ENCODE peak calls at places on chromosomes 6 and 20, in five cellular contexts. W is GM23248, I is SJSA1, X is upper lobe of right lung, Z is BE2C. Q is an unnamed sample. For H3K9me3, the result is how much of the 10 kb centered on the place peaks cover.

GRCh38 chr20:63494420-63495166 is 4.3 kb downstream of the EEF1A2 start:
- DNase-seq in W (no peak), I (no peak), X (no peak), Z (no peak), Q (no peak)

GRCh38 chr6:142871910-142872331 is 73.1 kb downstream of the HIVEP2 start:
- DNase-seq in W (peak), I (peak), X (no peak), Z (no peak), Q (peak)

GRCh38 chr6:149752600-149752999 is 3.1 kb downstream of the PCMT1 start:
- DNase-seq in W (peak), I (no peak), X (no peak), Z (no peak), Q (no peak)

GRCh38 chr6:140485740-140486467 is 1111.5 kb upstream of the CITED2 start:
- DNase-seq in W (peak), I (peak), X (peak), Z (no peak), Q (no peak)

GRCh38 chr6:128005009-128005408 is 104.2 kb upstream of the THEMIS start:
- DNase-seq in W (no peak), I (no peak), X (no peak), Z (no peak), Q (no peak)

GRCh38 chr6:29757282-29757681 is 34.0 kb downstream of the HLA-F start:
- DNase-seq in W (no peak), I (no peak), X (no peak), Z (no peak), Q (no peak)

GRCh38 chr6:12761376-12762115 is 45.0 kb downstream of the PHACTR1 start:
- DNase-seq in W (peak), I (no peak), X (no peak), Z (no peak), Q (peak)

GRCh38 chr20:62356948-62357667 is 10.0 kb downstream of the LAMA5 start:
- DNase-seq in W (peak), I (no peak), X (no peak), Z (peak), Q (peak)

GRCh38 chr6:166714581-166714980 is 87.5 kb upstream of the RPS6KA2 start:
- DNase-seq in W (no peak), I (no peak), X (no peak), Z (no peak), Q (no peak)

GRCh38 chr20:51496964-51497363 is 45.6 kb downstream of the NFATC2 start:
- DNase-seq in W (no peak), I (no peak), X (no peak), Z (no peak), Q (no peak)

GRCh38 chr20:61950631-61951010 is 115.1 kb downstream of the TAF4 start:
- DNase-seq in W (no peak), I (no peak), X (peak), Z (no peak), Q (no peak)

GRCh38 chr6:118780728-118781127 is 113.2 kb upstream of the ASF1A start:
- DNase-seq in W (peak), I (no peak), X (no peak), Z (no peak), Q (no peak)

GRCh38 chr20:23106271-23106851 is 20.2 kb upstream of the CD93 start:
- DNase-seq in W (no peak), I (peak), X (peak), Z (no peak), Q (peak)

DNA sequence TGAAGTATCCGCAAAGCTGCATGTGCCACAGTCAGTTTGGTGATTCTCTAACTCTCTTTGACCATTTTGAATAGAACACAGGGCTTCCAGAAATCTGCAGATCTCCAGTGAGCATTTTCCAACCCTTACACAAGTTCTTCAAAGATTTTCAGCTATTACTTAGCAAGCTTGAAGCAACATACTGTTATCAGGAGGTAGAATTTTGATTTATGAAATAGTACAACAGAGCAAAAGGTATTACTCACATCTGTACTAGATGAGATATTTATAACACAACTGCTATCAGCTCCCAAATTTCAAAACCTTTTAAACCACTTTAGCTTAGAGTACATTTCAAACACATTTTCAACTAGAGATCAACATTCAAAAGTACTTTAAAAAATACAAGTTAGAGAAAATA is 312.4 kb upstream of the ID4 start:
- DNase-seq in W (no peak), I (no peak), X (no peak), Z (no peak), Q (no peak)
- H3K9me3 ChIP-seq in W (under half), I (under half), X (under half), Z (under half), Q (under half)

GRCh38 chr20:56017560-56017959 is 12.2 kb upstream of the CBLN4 start:
- DNase-seq in W (no peak), I (no peak), X (no peak), Z (no peak), Q (no peak)

GRCh38 chr20:56018194-56018593 is 12.9 kb upstream of the CBLN4 start:
- DNase-seq in W (no peak), I (no peak), X (no peak), Z (no peak), Q (no peak)

GRCh38 chr20:56014998-56015397 is 9.7 kb upstream of the CBLN4 start:
- DNase-seq in W (no peak), I (no peak), X (no peak), Z (no peak), Q (no peak)

GRCh38 chr20:56018750-56019149 is 13.4 kb upstream of the CBLN4 start:
- DNase-seq in W (no peak), I (no peak), X (no peak), Z (no peak), Q (no peak)
- H3K9me3 ChIP-seq in W (under half), I (under half), X (under half), Z (under half), Q (under half)

GRCh38 chr6:22129751-22130150 is 167.1 kb downstream of the PRL start:
- DNase-seq in W (no peak), I (no peak), X (no peak), Z (no peak), Q (no peak)
- H3K9me3 ChIP-seq in W (under half), I (under half), X (under half), Z (under half), Q (under half)

GRCh38 chr20:41601742-41602141 is 16.4 kb downstream of the CHD6 start:
- DNase-seq in W (no peak), I (no peak), X (no peak), Z (no peak), Q (no peak)

GRCh38 chr20:41594514-41595322 is 23.5 kb downstream of the CHD6 start:
- DNase-seq in W (no peak), I (no peak), X (no peak), Z (no peak), Q (no peak)

GRCh38 chr20:41599699-41600104 is 18.5 kb downstream of the CHD6 start:
- DNase-seq in W (no peak), I (no peak), X (no peak), Z (no peak), Q (no peak)

GRCh38 chr20:41600926-41601631 is 17.1 kb downstream of the CHD6 start:
- DNase-seq in W (no peak), I (no peak), X (no peak), Z (no peak), Q (no peak)

GRCh38 chr20:41598719-41599118 is 19.5 kb downstream of the CHD6 start:
- DNase-seq in W (no peak), I (no peak), X (no peak), Z (no peak), Q (no peak)
- H3K9me3 ChIP-seq in W (under half), I (under half), X (under half), Z (under half), Q (under half)

GRCh38 chr6:164812706-164813105 is 496.7 kb downstream of the C6orf118 start:
- DNase-seq in W (no peak), I (no peak), X (no peak), Z (no peak), Q (no peak)
- H3K9me3 ChIP-seq in W (under half), I (under half), X (under half), Z (under half), Q (under half)

GRCh38 chr20:31394900-31395299 is 4.5 kb upstream of the DEFB119 start:
- DNase-seq in W (no peak), I (no peak), X (no peak), Z (no peak), Q (no peak)
- H3K9me3 ChIP-seq in W (under half), I (under half), X (under half), Z (under half), Q (under half)

Q was measured in SJCRH30.